ENCODE peak calls at places on chromosomes 4 and X, in six cellular contexts. C is IMR-90, U is H9, R is neuronal stem cell, A is H1, N is trophoblast cell. J is an unnamed sample.

GRCh38 chr4:131091896-131092295 is 1995.9 kb downstream of the C4orf33 start:
- DNase-seq in C (peak), U (no peak), A (no peak), N (peak), R (peak), J (peak)

GRCh38 chr4:128974203-128974602 is 119.1 kb downstream of the SCLT1 start:
- DNase-seq in R (no peak), U (no peak), A (no peak), N (no peak), C (peak), J (peak)

GRCh38 chr4:147480891-147481576 is at the start of gene EDNRA:
- DNase-seq in N (no peak), C (peak), A (no peak), U (peak), R (peak), J (peak)

GRCh38 chrX:131895002-131895401 is 128.1 kb upstream of the STK26 start:
- DNase-seq in R (no peak), U (no peak), C (peak), N (no peak), A (no peak), J (peak)

GRCh38 chr4:65007841-65008439 is 598.7 kb upstream of the TECRL start:
- DNase-seq in C (no peak), U (no peak), A (no peak), R (peak), N (peak), J (peak)

GRCh38 chrX:16633754-16634153 is 16.2 kb upstream of the S100G start:
- DNase-seq in C (peak), A (no peak), R (no peak), N (no peak), U (no peak), J (peak)

GRCh38 chr4:70902577-70903281 is 560 bp downstream of the MOB1B start:
- DNase-seq in U (no peak), C (peak), R (peak), N (peak), A (no peak), J (peak)

GRCh38 chrX:1330605-1331004 is 6.0 kb upstream of the IL3RA start:
- DNase-seq in C (no peak), R (no peak), A (no peak), N (no peak), U (no peak), J (no peak)

GRCh38 chrX:104270916-104271512 is 16.3 kb upstream of the ESX1 start:
- DNase-seq in N (peak), C (peak), A (no peak), R (peak), U (peak), J (peak)

GRCh38 chr4:84490663-84491062 is 8.4 kb downstream of the NKX6-1 start:
- DNase-seq in U (no peak), N (no peak), C (no peak), R (no peak), A (no peak), J (no peak)
- H4K91ac ChIP-seq in U (no peak), N (no peak), C (no peak), R (no peak), A (no peak), J (no peak)

DNA sequence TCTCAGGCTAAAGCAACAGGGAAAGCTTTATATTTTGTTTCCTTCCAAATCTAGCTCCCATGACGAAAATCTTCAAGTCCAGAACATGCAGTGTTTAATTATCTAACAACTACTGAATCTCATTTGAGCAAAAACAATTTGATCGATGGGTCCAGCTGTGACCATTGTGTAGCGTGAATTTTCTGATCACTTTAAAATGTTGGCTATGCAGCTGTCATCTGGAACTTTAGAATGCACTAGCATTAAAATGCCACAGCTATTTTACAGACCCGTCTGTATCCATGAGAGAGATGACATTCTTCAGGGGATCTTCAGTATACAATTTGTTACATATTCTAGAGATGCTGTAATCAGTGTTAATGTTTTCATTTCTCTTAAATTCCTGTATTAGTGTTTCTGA is 13.0 kb upstream of the CTSO start:
- DNase-seq in N (no peak), U (no peak), A (no peak), C (no peak), R (no peak), J (peak)
- H4K91ac ChIP-seq in N (no peak), U (no peak), A (no peak), C (no peak), R (no peak), J (no peak)

DNA sequence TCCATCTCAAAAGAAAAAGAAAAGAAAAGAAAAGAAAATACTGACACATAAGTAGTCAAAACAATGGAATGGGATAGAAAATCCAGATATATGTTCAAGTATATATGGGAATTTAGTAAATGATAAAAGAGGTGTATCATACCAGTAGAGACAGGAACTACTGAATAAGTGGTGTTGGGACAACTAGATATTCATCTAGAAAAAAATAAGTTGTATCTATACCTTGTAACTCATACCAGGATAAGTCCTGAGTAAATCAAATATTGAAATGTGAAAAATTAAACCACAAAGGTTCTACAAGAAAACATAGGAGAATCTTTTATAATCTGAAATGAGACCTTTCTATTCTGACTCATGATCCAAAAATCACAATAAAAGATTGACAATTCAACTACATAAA is 58.5 kb downstream of the RBM47 start:
- DNase-seq in N (no peak), R (no peak), C (no peak), U (no peak), A (no peak), J (no peak)
- H4K91ac ChIP-seq in N (no peak), R (no peak), C (no peak), U (no peak), A (no peak), J (no peak)

DNA sequence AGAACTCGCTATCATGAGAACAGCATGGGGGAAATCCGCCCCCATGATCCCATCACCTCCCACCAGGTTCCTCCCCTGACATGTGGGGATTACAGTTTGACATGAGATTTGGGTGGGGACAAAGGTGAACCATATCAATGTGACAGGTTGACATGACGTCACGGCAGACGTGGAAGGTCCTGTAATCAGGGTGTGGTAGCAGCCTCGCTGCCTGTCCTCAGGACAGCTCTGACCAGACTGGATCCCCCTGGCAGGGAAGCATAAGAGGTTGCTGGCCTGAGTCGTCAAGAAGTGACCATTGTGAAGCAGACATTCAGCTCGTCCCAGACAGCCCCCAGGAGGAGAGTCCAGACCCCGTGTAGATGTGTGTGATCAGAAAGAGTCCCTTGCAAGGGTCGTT is 104.6 kb downstream of the TNIP2 start:
- DNase-seq in A (no peak), R (no peak), N (no peak), U (no peak), C (no peak), J (no peak)
- H4K91ac ChIP-seq in A (no peak), R (no peak), N (no peak), U (no peak), C (no peak), J (no peak)

GRCh38 chrX:44144491-44144890 is 171.3 kb upstream of the NDP start:
- DNase-seq in C (no peak), U (no peak), N (no peak), R (peak), A (no peak), J (no peak)
- H4K91ac ChIP-seq in C (no peak), U (no peak), N (no peak), R (no peak), A (no peak), J (no peak)

DNA sequence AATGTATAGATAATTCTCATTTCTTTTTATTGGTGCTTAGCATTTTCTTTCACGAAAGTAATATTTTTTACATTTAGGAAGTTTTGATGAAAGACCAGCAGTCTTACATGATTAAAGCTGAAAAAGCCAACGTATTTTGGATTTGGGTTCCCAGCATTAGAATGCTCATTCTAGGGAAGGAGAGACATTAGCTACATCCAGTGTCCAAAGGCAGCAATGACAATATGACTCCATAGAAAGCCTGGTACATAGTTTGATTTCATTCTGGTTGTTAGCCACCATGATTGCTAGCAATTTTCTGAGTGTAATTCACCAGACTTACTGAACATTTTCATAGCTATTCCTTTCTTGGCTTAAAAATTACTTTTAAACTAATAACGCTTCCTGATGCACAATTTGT is 1397.5 kb downstream of the PCDH7 start:
- DNase-seq in R (no peak), A (no peak), C (no peak), U (no peak), N (no peak), J (no peak)
- H4K91ac ChIP-seq in R (no peak), A (no peak), C (no peak), U (no peak), N (no peak), J (no peak)

DNA sequence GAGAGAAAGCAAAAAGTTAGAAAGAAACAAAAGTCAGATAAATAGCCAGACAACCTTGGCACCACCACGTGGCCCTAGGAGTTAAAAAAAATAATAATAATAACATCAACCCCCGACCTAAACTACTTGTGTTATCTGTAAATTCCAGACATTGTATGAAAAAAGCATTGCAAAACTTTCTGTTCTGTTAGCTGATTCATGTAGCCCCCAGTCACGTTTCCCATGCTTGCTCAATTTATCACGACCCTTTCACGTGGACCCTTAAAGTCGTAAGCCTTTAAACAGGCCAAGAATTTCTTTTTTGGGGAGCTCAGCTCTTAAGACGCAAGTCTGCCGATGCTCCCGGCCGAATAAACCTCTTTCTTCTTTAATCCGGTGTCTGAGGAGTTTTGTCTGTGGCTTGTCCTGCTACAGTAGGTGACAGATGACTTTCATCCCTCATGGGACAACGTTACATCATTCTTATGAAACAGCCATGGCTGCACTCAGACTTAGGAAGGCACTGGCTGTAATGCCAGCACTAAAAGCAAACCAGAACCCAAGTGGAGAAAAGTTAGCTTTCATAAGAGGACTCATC is 521 bp downstream of the ACOX3 start:
- DNase-seq in C (no peak), R (no peak), U (no peak), A (no peak), N (peak), J (no peak)
- H4K91ac ChIP-seq in C (peak), R (no peak), U (no peak), A (no peak), N (peak), J (peak)

GRCh38 chr4:132710971-132711370 is 438.1 kb upstream of the PCDH10 start:
- DNase-seq in R (no peak), A (no peak), C (no peak), U (no peak), N (no peak), J (no peak)

GRCh38 chr4:132709024-132709423 is 440.1 kb upstream of the PCDH10 start:
- DNase-seq in R (no peak), A (no peak), N (no peak), U (no peak), C (no peak), J (no peak)

DNA sequence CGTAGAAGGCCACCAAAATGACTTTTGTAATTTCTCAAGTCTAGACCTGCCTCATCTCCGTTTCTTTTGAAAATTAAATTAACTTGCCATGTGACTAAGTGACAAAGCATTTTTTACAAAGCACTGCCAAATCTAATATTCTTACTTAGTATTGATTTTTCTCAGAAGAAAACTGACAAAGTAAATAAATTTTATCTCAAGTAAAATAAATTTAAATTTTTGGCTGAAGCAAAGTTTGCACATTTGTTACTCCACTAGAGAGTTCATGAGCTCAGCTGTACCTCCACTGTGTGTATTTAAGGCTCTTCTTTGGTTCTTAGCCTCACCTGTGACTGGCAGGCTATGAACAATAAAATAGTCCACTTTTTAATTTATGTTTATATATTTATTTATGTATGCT is 441.1 kb upstream of the PCDH10 start:
- DNase-seq in N (no peak), U (no peak), R (no peak), A (no peak), C (no peak), J (no peak)
- H4K91ac ChIP-seq in N (no peak), U (no peak), R (no peak), A (no peak), C (no peak), J (no peak)

DNA sequence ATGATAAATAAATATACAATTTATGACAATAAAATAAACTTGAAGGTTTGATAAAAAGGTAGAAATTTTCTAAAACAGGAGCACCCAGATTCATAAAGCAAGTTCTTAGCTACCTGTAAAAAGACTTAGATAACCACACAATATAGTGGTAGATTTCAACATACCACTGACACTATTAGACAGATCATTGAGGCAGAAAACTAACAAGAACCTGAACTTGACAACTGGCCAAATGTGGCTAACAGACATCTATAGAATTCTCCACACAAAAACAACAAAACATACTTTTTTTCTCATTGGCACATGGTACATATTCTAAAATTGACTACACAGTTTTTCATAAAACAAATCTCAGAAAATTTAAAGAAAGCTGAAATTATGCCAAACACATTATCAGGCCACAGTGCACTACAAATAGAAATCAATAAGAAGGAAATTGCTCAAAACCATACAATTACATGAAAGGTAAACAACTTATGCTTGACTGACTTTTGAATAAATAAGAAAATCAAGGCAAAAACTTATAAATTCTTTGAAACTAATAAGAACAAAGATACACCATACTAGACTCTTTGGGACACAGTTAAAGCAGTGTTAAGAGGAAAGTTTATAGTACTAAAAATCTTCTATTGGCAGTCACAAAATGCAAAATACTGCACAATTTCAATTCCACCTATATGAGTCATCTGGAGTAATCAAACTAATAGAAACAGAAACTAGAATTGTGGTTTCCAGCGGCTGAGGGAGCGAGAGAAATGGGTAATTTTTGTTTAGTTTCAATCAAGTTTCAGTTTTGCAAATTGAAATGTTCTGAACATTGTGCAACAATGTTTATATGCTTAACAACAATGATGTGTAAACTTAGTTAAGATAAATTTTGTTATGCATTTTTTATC is 925.6 kb downstream of the SH3BGRL start:
- DNase-seq in U (no peak), A (no peak), N (peak), R (no peak), C (no peak), J (no peak)
- H4K91ac ChIP-seq in U (no peak), A (no peak), N (no peak), R (no peak), C (no peak), J (no peak)

J was measured in mesenchymal stem cell.